ENCODE peak calls at places on chromosomes 3 and 15, in eight cellular contexts. O is neural progenitor cell; D is activated naive CD4-positive, alpha-beta T cell; K is stimulated activated CD4-positive, alpha-beta T cell treated with anti-CD3 and anti-CD28 coated beads, TNF-alpha, amount 100 ng/mL, for 1 hour; G is WTC11; J is NCI-H2171 treated with DMSO at 0.1 percent for 48 hours; B is HFF-Myc; H is T-cell. A is an unnamed sample.

GRCh38 chr3:50616003-50616769 is 765 bp upstream of the MAPKAPK3 start:
- DNase-seq in O (peak; percentile 94), D (peak; percentile 58), K (peak; percentile 61), G (peak; percentile 91), J (peak; percentile 75), B (no peak), H (peak; percentile 73), A (peak; percentile 87)

GRCh38 chr15:48385031-48385430 is 53.8 kb downstream of the DUT start:
- DNase-seq in O (no peak), D (no peak), K (no peak), G (no peak), J (no peak), B (no peak), H (no peak), A (no peak)

GRCh38 chr15:29226431-29227216 is 43.0 kb downstream of the NSMCE3 start:
- DNase-seq in O (no peak), D (no peak), K (no peak), G (no peak), J (no peak), B (no peak), H (no peak), A (no peak)

GRCh38 chr15:61003683-61004299 is 225.3 kb downstream of the RORA start:
- DNase-seq in O (peak; percentile 73), D (no peak), K (no peak), G (no peak), J (no peak), B (no peak), H (no peak), A (no peak)

GRCh38 chr3:102400142-102400541 is 34.7 kb upstream of the ZPLD1 start:
- DNase-seq in O (no peak), D (no peak), K (no peak), G (no peak), J (no peak), B (peak; percentile 19), H (no peak), A (no peak)

GRCh38 chr3:15063656-15064286 is 1.3 kb downstream of the MRPS25 start:
- DNase-seq in O (no peak), D (no peak), K (no peak), G (no peak), J (no peak), B (no peak), H (no peak), A (no peak)

GRCh38 chr3:12507871-12508281 is 23.6 kb downstream of the TSEN2 start:
- DNase-seq in O (no peak), D (no peak), K (no peak), G (no peak), J (peak; percentile 77), B (peak; percentile 48), H (no peak), A (no peak)

GRCh38 chr15:67968564-67969440 is 85.3 kb upstream of the PIAS1 start:
- DNase-seq in O (peak; percentile 36), D (no peak), K (no peak), G (no peak), J (peak; percentile 83), B (no peak), H (no peak), A (peak; percentile 88)

GRCh38 chr15:90340345-90340744 is 11.7 kb upstream of the ZNF774 start:
- DNase-seq in O (no peak), D (no peak), K (no peak), G (peak; percentile 45), J (no peak), B (no peak), H (no peak), A (no peak)

GRCh38 chr3:146581877-146582508 is 23.2 kb downstream of the PLSCR5 start:
- DNase-seq in O (no peak), D (no peak), K (no peak), G (no peak), J (no peak), B (no peak), H (no peak), A (no peak)

GRCh38 chr3:40306336-40306735 is 3.2 kb upstream of the EIF1B start:
- DNase-seq in O (no peak), D (no peak), K (no peak), G (no peak), J (no peak), B (no peak), H (no peak), A (no peak)

GRCh38 chr3:110178965-110179364 is 841.6 kb upstream of the DPPA4 start:
- DNase-seq in O (peak; percentile 17), D (no peak), K (no peak), G (no peak), J (no peak), B (no peak), H (no peak), A (no peak)

GRCh38 chr3:42094992-42095391 is 3.8 kb downstream of the TRAK1 start:
- DNase-seq in O (no peak), D (no peak), K (no peak), G (no peak), J (peak; percentile 8), B (no peak), H (no peak), A (no peak)